ENCODE peak calls at places on chromosome 1, in eight cellular contexts. One of them, this sample, is unnamed.

GRCh38 chr1:211928993-211929637 is 98.6 kb upstream of the LPGAT1 start:
- DNase-seq in right lobe of liver: no peak
- DNase-seq in endothelial cell of umbilical vein: no peak
- DNase-seq in ovary: no peak
- DNase-seq in IMR-90: peak
- DNase-seq in esophagus squamous epithelium: no peak
- DNase-seq in A549: peak
- DNase-seq in breast epithelium: no peak
- DNase-seq in this sample: no peak

GRCh38 chr1:27634166-27634981 is 611 bp downstream of the FGR start:
- DNase-seq in right lobe of liver: peak
- DNase-seq in breast epithelium: no peak
- DNase-seq in A549: no peak
- DNase-seq in ovary: peak
- DNase-seq in esophagus squamous epithelium: no peak
- DNase-seq in IMR-90: no peak
- DNase-seq in endothelial cell of umbilical vein: peak
- DNase-seq in this sample: peak

GRCh38 chr1:2381741-2382620 is 9.4 kb downstream of the MORN1 start:
- DNase-seq in ovary: peak
- DNase-seq in breast epithelium: peak
- DNase-seq in IMR-90: peak
- DNase-seq in endothelial cell of umbilical vein: peak
- DNase-seq in right lobe of liver: peak
- DNase-seq in esophagus squamous epithelium: no peak
- DNase-seq in A549: peak
- DNase-seq in this sample: peak

GRCh38 chr1:211606327-211606913 is 27.5 kb upstream of the SLC30A1 start:
- DNase-seq in breast epithelium: no peak
- DNase-seq in IMR-90: no peak
- DNase-seq in esophagus squamous epithelium: no peak
- DNase-seq in ovary: no peak
- DNase-seq in A549: no peak
- DNase-seq in endothelial cell of umbilical vein: no peak
- DNase-seq in right lobe of liver: no peak
- DNase-seq in this sample: no peak

GRCh38 chr1:235011599-235012435 is 116.8 kb downstream of the TOMM20 start:
- DNase-seq in A549: peak
- DNase-seq in right lobe of liver: peak
- DNase-seq in IMR-90: peak
- DNase-seq in endothelial cell of umbilical vein: peak
- DNase-seq in breast epithelium: no peak
- DNase-seq in ovary: no peak
- DNase-seq in esophagus squamous epithelium: peak
- DNase-seq in this sample: peak

GRCh38 chr1:243850368-243851128 is 505 bp upstream of the AKT3 start:
- DNase-seq in esophagus squamous epithelium: peak
- DNase-seq in ovary: peak
- DNase-seq in A549: peak
- DNase-seq in IMR-90: peak
- DNase-seq in breast epithelium: peak
- DNase-seq in right lobe of liver: peak
- DNase-seq in endothelial cell of umbilical vein: peak
- DNase-seq in this sample: peak

GRCh38 chr1:174652496-174653280 is 204.9 kb downstream of the GPR52 start:
- DNase-seq in right lobe of liver: no peak
- DNase-seq in endothelial cell of umbilical vein: no peak
- DNase-seq in A549: no peak
- DNase-seq in ovary: no peak
- DNase-seq in esophagus squamous epithelium: no peak
- DNase-seq in IMR-90: no peak
- DNase-seq in breast epithelium: no peak
- DNase-seq in this sample: no peak

GRCh38 chr1:221494670-221495069 is 247.2 kb downstream of the DUSP10 start:
- DNase-seq in A549: peak
- DNase-seq in ovary: no peak
- DNase-seq in right lobe of liver: no peak
- DNase-seq in endothelial cell of umbilical vein: no peak
- DNase-seq in IMR-90: peak
- DNase-seq in breast epithelium: no peak
- DNase-seq in esophagus squamous epithelium: no peak
- DNase-seq in this sample: no peak

GRCh38 chr1:158246650-158247049 is 7.6 kb upstream of the CD1A start:
- DNase-seq in ovary: no peak
- DNase-seq in esophagus squamous epithelium: no peak
- DNase-seq in IMR-90: no peak
- DNase-seq in right lobe of liver: no peak
- DNase-seq in breast epithelium: no peak
- DNase-seq in A549: no peak
- DNase-seq in endothelial cell of umbilical vein: no peak
- DNase-seq in this sample: no peak

GRCh38 chr1:236502972-236503639 is 20.7 kb upstream of the LGALS8 start:
- DNase-seq in breast epithelium: no peak
- DNase-seq in right lobe of liver: peak
- DNase-seq in ovary: peak
- DNase-seq in IMR-90: peak
- DNase-seq in endothelial cell of umbilical vein: peak
- DNase-seq in esophagus squamous epithelium: no peak
- DNase-seq in A549: peak
- DNase-seq in this sample: peak

GRCh38 chr1:31218705-31219104 is 21.0 kb downstream of the NKAIN1 start:
- DNase-seq in IMR-90: no peak
- DNase-seq in right lobe of liver: no peak
- DNase-seq in A549: no peak
- DNase-seq in ovary: no peak
- DNase-seq in esophagus squamous epithelium: no peak
- DNase-seq in breast epithelium: no peak
- DNase-seq in endothelial cell of umbilical vein: no peak
- DNase-seq in this sample: no peak

GRCh38 chr1:5603353-5604104 is 388.7 kb downstream of the NPHP4 start:
- DNase-seq in esophagus squamous epithelium: no peak
- DNase-seq in A549: no peak
- DNase-seq in endothelial cell of umbilical vein: no peak
- DNase-seq in right lobe of liver: no peak
- DNase-seq in ovary: no peak
- DNase-seq in IMR-90: no peak
- DNase-seq in breast epithelium: no peak
- DNase-seq in this sample: no peak

GRCh38 chr1:58465825-58466617 is 80.5 kb downstream of the OMA1 start:
- DNase-seq in right lobe of liver: no peak
- DNase-seq in IMR-90: no peak
- DNase-seq in esophagus squamous epithelium: no peak
- DNase-seq in breast epithelium: no peak
- DNase-seq in A549: no peak
- DNase-seq in ovary: no peak
- DNase-seq in endothelial cell of umbilical vein: no peak
- DNase-seq in this sample: no peak

GRCh38 chr1:67503974-67504373 is 73.8 kb upstream of the SERBP1 start:
- DNase-seq in ovary: no peak
- DNase-seq in breast epithelium: no peak
- DNase-seq in A549: no peak
- DNase-seq in endothelial cell of umbilical vein: no peak
- DNase-seq in esophagus squamous epithelium: no peak
- DNase-seq in IMR-90: no peak
- DNase-seq in right lobe of liver: no peak
- DNase-seq in this sample: no peak

GRCh38 chr1:93673159-93673657 is 8.4 kb downstream of the BCAR3 start:
- DNase-seq in A549: no peak
- DNase-seq in esophagus squamous epithelium: no peak
- DNase-seq in right lobe of liver: no peak
- DNase-seq in breast epithelium: no peak
- DNase-seq in ovary: no peak
- DNase-seq in IMR-90: peak
- DNase-seq in endothelial cell of umbilical vein: peak
- DNase-seq in this sample: no peak

GRCh38 chr1:153683853-153684252 is 5.4 kb downstream of the NPR1 start:
- DNase-seq in breast epithelium: no peak
- DNase-seq in ovary: no peak
- DNase-seq in A549: peak
- DNase-seq in IMR-90: peak
- DNase-seq in right lobe of liver: peak
- DNase-seq in esophagus squamous epithelium: no peak
- DNase-seq in endothelial cell of umbilical vein: no peak
- DNase-seq in this sample: no peak

GRCh38 chr1:4652631-4653327 is 1.6 kb upstream of the AJAP1 start:
- DNase-seq in ovary: peak
- DNase-seq in IMR-90: no peak
- DNase-seq in esophagus squamous epithelium: no peak
- DNase-seq in A549: peak
- DNase-seq in breast epithelium: no peak
- DNase-seq in right lobe of liver: peak
- DNase-seq in endothelial cell of umbilical vein: peak
- DNase-seq in this sample: peak

GRCh38 chr1:150976879-150977694 is 2.5 kb upstream of the CERS2 start:
- DNase-seq in right lobe of liver: peak
- DNase-seq in esophagus squamous epithelium: peak
- DNase-seq in A549: peak
- DNase-seq in IMR-90: no peak
- DNase-seq in ovary: peak
- DNase-seq in endothelial cell of umbilical vein: peak
- DNase-seq in breast epithelium: peak
- DNase-seq in this sample: peak
- TF ChIP-seq POLR2A in right lobe of liver: peak
- TF ChIP-seq POLR2A in esophagus squamous epithelium: no peak
- TF ChIP-seq POLR2A in A549: peak
- TF ChIP-seq POLR2A in IMR-90: no peak
- TF ChIP-seq POLR2A in ovary: no peak
- TF ChIP-seq POLR2A in endothelial cell of umbilical vein: no peak
- TF ChIP-seq POLR2A in breast epithelium: no peak
- TF ChIP-seq POLR2A in this sample: no peak

DNA sequence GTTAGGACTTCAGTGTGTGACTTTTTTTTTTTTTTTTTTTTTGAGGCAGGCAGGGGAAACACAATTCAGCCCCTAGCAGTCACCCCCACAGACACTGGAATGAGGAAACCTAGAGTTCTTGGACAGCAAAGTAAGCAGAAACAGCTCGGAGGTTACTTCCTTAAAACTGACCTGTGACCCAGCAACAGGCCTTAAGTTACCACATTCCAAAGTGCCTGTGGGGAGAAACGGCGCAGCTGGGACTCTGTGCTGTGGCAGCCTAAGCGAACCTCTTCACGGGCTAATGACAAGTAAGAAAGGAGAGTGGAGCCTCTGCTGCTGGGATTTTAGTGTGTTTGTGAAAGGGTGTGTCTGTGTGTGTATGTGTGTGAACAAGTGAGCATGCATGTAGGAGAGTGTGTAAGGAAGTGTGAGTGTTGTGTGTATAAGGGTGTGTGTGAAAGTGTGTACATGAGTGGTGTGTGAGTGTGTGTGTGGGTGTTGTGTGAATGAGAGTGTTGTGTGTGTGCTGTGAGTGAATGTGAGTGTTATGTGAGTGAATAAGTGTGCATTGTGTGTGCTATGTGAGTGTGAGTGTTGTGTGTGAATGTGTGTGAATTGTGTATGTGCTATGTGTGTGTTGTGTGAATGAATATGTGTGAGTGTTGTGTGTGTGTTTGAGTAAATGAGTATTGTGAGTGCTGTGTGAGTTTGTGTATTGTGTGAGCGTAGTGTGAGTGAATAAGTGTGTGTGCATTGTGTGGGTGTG is 180.8 kb downstream of the BRINP2 start:
- DNase-seq in ovary: no peak
- DNase-seq in right lobe of liver: no peak
- DNase-seq in endothelial cell of umbilical vein: no peak
- DNase-seq in esophagus squamous epithelium: no peak
- DNase-seq in A549: no peak
- DNase-seq in IMR-90: no peak
- DNase-seq in breast epithelium: no peak
- DNase-seq in this sample: no peak
- TF ChIP-seq POLR2A in ovary: no peak
- TF ChIP-seq POLR2A in right lobe of liver: no peak
- TF ChIP-seq POLR2A in endothelial cell of umbilical vein: no peak
- TF ChIP-seq POLR2A in esophagus squamous epithelium: no peak
- TF ChIP-seq POLR2A in A549: no peak
- TF ChIP-seq POLR2A in IMR-90: no peak
- TF ChIP-seq POLR2A in breast epithelium: no peak
- TF ChIP-seq POLR2A in this sample: no peak

DNA sequence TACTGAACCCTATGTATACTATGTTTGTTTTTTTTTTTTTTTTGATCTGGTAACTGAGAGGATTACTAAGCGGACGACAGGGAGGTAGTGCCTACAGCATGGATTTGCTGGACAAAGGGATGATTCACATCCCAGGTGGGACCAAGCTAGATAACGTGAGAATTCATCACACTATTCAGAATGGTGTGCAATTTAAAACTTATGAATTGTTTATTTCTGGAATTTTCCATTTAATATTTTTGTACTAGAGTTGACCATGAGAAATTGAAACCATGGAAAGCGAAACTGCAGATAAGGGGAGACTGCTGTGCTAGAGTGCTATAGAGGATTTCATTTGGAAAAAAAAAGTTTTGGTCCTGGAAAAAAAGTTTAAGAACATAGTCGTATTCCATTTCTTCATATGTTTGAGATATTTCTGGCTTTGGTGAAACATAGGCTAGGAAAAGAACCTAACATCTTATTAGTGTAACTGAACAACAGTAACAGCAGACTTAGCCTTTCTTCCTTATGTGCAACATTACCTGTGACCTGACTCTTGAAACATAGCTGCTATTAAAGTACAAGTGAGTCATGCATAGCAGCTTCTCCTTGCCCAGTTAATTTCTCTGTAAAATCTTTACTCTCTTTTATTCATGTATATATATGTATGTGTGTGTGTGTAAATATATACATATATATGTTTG is 202.5 kb downstream of the FGGY start:
- DNase-seq in breast epithelium: no peak
- DNase-seq in A549: no peak
- DNase-seq in esophagus squamous epithelium: no peak
- DNase-seq in endothelial cell of umbilical vein: no peak
- DNase-seq in ovary: no peak
- DNase-seq in right lobe of liver: no peak
- DNase-seq in IMR-90: no peak
- DNase-seq in this sample: no peak
- TF ChIP-seq POLR2A in breast epithelium: no peak
- TF ChIP-seq POLR2A in A549: no peak
- TF ChIP-seq POLR2A in esophagus squamous epithelium: no peak
- TF ChIP-seq POLR2A in endothelial cell of umbilical vein: no peak
- TF ChIP-seq POLR2A in ovary: no peak
- TF ChIP-seq POLR2A in right lobe of liver: no peak
- TF ChIP-seq POLR2A in IMR-90: no peak
- TF ChIP-seq POLR2A in this sample: no peak

DNA sequence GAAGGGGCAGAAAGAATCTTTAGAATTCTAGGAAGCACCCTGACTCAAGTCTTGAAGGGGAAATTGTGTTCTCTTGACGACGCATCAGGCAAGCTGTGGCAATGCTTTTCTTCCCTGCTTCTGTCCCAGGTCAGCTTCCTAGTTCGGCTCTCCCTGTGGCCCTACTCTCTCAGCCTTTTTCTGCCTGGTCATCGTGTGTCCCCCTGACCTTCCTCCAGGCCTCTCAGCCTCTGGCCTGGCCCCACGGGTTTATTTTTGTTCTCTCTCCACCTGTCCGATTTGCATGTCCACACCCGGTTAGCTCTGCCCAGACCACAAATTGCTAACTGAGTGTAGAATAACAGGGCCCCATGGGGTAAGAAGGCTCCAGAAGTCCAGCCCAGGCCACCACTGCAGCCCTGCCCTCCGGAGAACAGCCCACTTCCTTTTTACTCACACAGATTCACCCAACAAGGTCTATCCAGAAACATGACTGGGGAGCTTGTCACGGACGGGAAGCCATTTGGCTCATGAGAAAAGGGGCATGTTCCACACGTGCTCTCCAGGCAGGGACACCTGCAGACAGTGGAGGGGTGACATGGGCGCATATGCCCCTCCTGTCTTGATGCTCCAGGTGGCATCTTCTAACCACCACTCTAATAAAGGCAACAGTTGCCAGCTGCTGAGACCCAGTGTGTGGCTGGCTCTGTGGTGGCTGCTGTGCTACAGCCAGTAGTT is 9.8 kb downstream of the KCNN3 start:
- DNase-seq in A549: no peak
- DNase-seq in right lobe of liver: no peak
- DNase-seq in IMR-90: no peak
- DNase-seq in esophagus squamous epithelium: no peak
- DNase-seq in ovary: no peak
- DNase-seq in endothelial cell of umbilical vein: no peak
- DNase-seq in breast epithelium: no peak
- DNase-seq in this sample: no peak
- TF ChIP-seq POLR2A in A549: no peak
- TF ChIP-seq POLR2A in right lobe of liver: no peak
- TF ChIP-seq POLR2A in IMR-90: no peak
- TF ChIP-seq POLR2A in esophagus squamous epithelium: no peak
- TF ChIP-seq POLR2A in ovary: no peak
- TF ChIP-seq POLR2A in endothelial cell of umbilical vein: no peak
- TF ChIP-seq POLR2A in breast epithelium: no peak
- TF ChIP-seq POLR2A in this sample: no peak